ENCODE peak calls at places on chromosomes 11 and 22, in eight cellular contexts. V is ascending aorta, Y is colonic mucosa, P is PC-3, L is astrocyte of the spinal cord, Z is endodermal cell, U is IMR-90, K is neural progenitor cell. O is an unnamed sample.
A peak's percentile ranks its signal among the peaks of the same experiment; 100 is the strongest.

GRCh38 chr11:35812850-35813249 is 131.0 kb upstream of the LDLRAD3 start:
- DNase-seq in V (no peak), Y (no peak), P (no peak), L (no peak), Z (no peak), U (no peak), K (no peak), O (no peak)

GRCh38 chr11:84922836-84923235 is 704.3 kb downstream of the DLG2 start:
- DNase-seq in V (no peak), Y (peak; percentile 19), P (no peak), L (no peak), Z (peak; percentile 52), U (no peak), K (peak; percentile 8), O (no peak)

GRCh38 chr11:5575159-5575558 is 5.5 kb upstream of the OR52B6 start:
- DNase-seq in V (no peak), Y (no peak), P (no peak), L (no peak), Z (no peak), U (no peak), K (no peak), O (no peak)

GRCh38 chr11:45412033-45412432 is 125.9 kb upstream of the SYT13 start:
- DNase-seq in V (peak; percentile 53), Y (no peak), P (no peak), L (peak; percentile 19), Z (peak; percentile 66), U (no peak), K (no peak), O (no peak)

GRCh38 chr11:469684-470667 is 19.9 kb downstream of the PTDSS2 start:
- DNase-seq in V (peak; percentile 80), Y (peak; percentile 67), P (peak; percentile 34), L (peak; percentile 52), Z (no peak), U (peak; percentile 81), K (no peak), O (no peak)

GRCh38 chr11:120219157-120219934 is 8.5 kb downstream of the OAF start:
- DNase-seq in V (no peak), Y (no peak), P (no peak), L (no peak), Z (peak; percentile 49), U (no peak), K (peak; percentile 28), O (no peak)

GRCh38 chr11:102287963-102288744 is 29.1 kb upstream of the BIRC3 start:
- DNase-seq in V (peak; percentile 72), Y (peak; percentile 57), P (peak; percentile 96), L (peak; percentile 77), Z (peak; percentile 64), U (peak; percentile 82), K (peak; percentile 86), O (peak; percentile 30)

GRCh38 chr11:2517016-2517385 is 72.2 kb downstream of the KCNQ1 start:
- DNase-seq in V (peak; percentile 44), Y (peak; percentile 16), P (no peak), L (no peak), Z (no peak), U (no peak), K (no peak), O (no peak)

GRCh38 chr11:121466063-121466794 is 13.5 kb upstream of the SORL1-AS1 start:
- DNase-seq in V (peak; percentile 97), Y (peak; percentile 97), P (peak; percentile 99), L (peak; percentile 93), Z (peak; percentile 95), U (peak; percentile 95), K (peak; percentile 56), O (peak; percentile 20)

GRCh38 chr22:23179381-23180294 is 671 bp upstream of the BCR start:
- DNase-seq in V (peak; percentile 79), Y (peak; percentile 32), P (no peak), L (no peak), Z (peak; percentile 65), U (no peak), K (peak; percentile 29), O (no peak)

GRCh38 chr11:119144825-119145476 is 3.9 kb upstream of the ABCG4 start:
- DNase-seq in V (peak; percentile 79), Y (peak; percentile 76), P (peak; percentile 83), L (peak; percentile 66), Z (peak; percentile 95), U (peak; percentile 68), K (peak; percentile 88), O (peak; percentile 62)

GRCh38 chr11:76131585-76131984 is 74.7 kb downstream of the WNT11 start:
- DNase-seq in V (no peak), Y (no peak), P (no peak), L (no peak), Z (no peak), U (no peak), K (no peak), O (no peak)

GRCh38 chr11:12841946-12842630 is 167.0 kb upstream of the RASSF10 start:
- DNase-seq in V (no peak), Y (no peak), P (peak; percentile 42), L (peak; percentile 83), Z (no peak), U (peak; percentile 84), K (peak; percentile 57), O (no peak)

GRCh38 chr22:19178065-19178658 is 374 bp downstream of the SLC25A1 start:
- DNase-seq in V (peak; percentile 75), Y (peak; percentile 62), P (peak; percentile 25), L (peak; percentile 30), Z (peak; percentile 81), U (peak; percentile 11), K (peak; percentile 83), O (peak; percentile 36)

GRCh38 chr11:17471501-17471900 is 5.1 kb downstream of the ABCC8 start:
- DNase-seq in V (no peak), Y (no peak), P (peak; percentile 16), L (no peak), Z (no peak), U (no peak), K (no peak), O (no peak)

GRCh38 chr22:42831712-42832111 is 25.4 kb downstream of the ARFGAP3 start:
- DNase-seq in V (no peak), Y (no peak), P (no peak), L (no peak), Z (no peak), U (no peak), K (no peak), O (no peak)

GRCh38 chr22:31271485-31271884 is 20.8 kb downstream of the PIK3IP1 start:
- DNase-seq in V (no peak), Y (no peak), P (no peak), L (no peak), Z (no peak), U (no peak), K (no peak), O (no peak)

GRCh38 chr11:35390737-35391682 is 28.3 kb downstream of the SLC1A2 start:
- DNase-seq in V (no peak), Y (peak; percentile 59), P (peak; percentile 92), L (peak; percentile 70), Z (no peak), U (peak; percentile 89), K (no peak), O (no peak)

GRCh38 chr11:6127881-6128280 is 20.4 kb downstream of the OR56B4 start:
- DNase-seq in V (no peak), Y (no peak), P (peak; percentile 3), L (no peak), Z (no peak), U (no peak), K (no peak), O (no peak)

GRCh38 chr11:70951139-70951804 is 301.1 kb downstream of the SHANK2 start:
- DNase-seq in V (no peak), Y (no peak), P (no peak), L (no peak), Z (no peak), U (no peak), K (no peak), O (no peak)

GRCh38 chr11:88358040-88358431 is 20.5 kb upstream of the CTSC start:
- DNase-seq in V (no peak), Y (no peak), P (no peak), L (no peak), Z (no peak), U (no peak), K (no peak), O (no peak)

GRCh38 chr11:36361901-36362391 is 65.9 kb downstream of the PRR5L start:
- DNase-seq in V (peak; percentile 74), Y (no peak), P (peak; percentile 40), L (peak; percentile 95), Z (peak; percentile 80), U (peak; percentile 85), K (peak; percentile 19), O (no peak)

GRCh38 chr11:102500829-102501228 is 29.7 kb downstream of the MMP7 start:
- DNase-seq in V (no peak), Y (no peak), P (no peak), L (no peak), Z (no peak), U (no peak), K (no peak), O (no peak)

GRCh38 chr22:38981005-38981658 is 1.0 kb upstream of the APOBEC3B start:
- DNase-seq in V (no peak), Y (peak; percentile 55), P (peak; percentile 45), L (no peak), Z (peak; percentile 45), U (peak; percentile 31), K (peak; percentile 66), O (no peak)
- TF ChIP-seq CTCF in V (no peak), Y (peak; percentile 29), P (peak; percentile 50), L (peak; percentile 20), Z (peak; percentile 59), U (peak; percentile 37), K (peak; percentile 54), O (peak; percentile 55)

DNA sequence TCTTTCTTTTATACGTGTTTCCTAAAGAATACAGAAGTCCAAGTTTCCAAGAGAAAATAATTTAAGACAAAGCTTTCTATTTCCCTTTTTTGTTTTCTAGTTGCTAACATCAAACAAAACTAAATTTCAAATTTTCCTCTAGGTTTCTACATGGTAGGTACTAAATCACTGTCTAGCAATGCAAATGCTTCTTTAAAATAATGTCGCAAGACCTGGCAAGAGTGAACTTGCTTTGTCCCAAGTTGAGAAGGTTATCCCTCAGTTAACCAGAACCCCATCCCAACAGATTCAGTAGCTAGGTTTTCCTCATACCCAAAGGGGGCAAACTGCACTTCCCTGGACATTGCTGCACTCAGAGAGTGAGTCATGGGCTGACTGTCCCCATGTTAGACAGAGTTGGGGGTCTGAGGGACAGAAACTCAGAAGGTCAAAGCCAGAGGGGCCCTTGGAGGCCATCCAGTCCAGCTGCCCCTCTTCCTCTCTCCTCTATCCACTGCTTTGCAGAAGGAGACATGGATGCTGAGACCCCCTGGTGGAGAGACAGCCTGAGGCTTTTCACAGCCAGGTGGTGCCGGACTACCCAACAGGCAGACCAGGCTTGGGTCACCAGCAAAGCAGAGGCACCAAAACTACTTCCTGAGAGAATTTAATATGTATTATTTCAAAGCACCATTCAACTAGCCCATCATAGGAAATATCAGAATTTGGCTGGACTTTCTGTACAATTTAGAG is 23.1 kb downstream of the OR2AT4 start:
- DNase-seq in V (no peak), Y (no peak), P (no peak), L (no peak), Z (peak; percentile 65), U (no peak), K (no peak), O (no peak)
- TF ChIP-seq CTCF in V (no peak), Y (no peak), P (peak; percentile 25), L (peak; percentile 24), Z (peak; percentile 66), U (no peak), K (no peak), O (no peak)

GRCh38 chr11:68010058-68011041 is at the start of gene ALDH3B1:
- DNase-seq in V (peak; percentile 97), Y (peak; percentile 94), P (peak; percentile 90), L (peak; percentile 79), Z (peak; percentile 86), U (peak; percentile 70), K (peak; percentile 57), O (no peak)
- TF ChIP-seq CTCF in V (no peak), Y (no peak), P (no peak), L (no peak), Z (no peak), U (peak; percentile 9), K (no peak), O (no peak)

GRCh38 chr11:31915867-31916266 is 104.7 kb upstream of the PAX6 start:
- DNase-seq in V (no peak), Y (no peak), P (no peak), L (no peak), Z (no peak), U (no peak), K (no peak), O (no peak)
- TF ChIP-seq CTCF in V (no peak), Y (no peak), P (peak; percentile 12), L (no peak), Z (peak; percentile 44), U (no peak), K (no peak), O (no peak)